ENCODE peak calls at places on chromosomes 7 and 10, in six cellular contexts. X is CD4-positive, alpha-beta memory T cell; G is CD8-positive, alpha-beta T cell; H is tibial nerve; W is left ventricle myocardium inferior; T is neural progenitor cell. C is an unnamed sample.

GRCh38 chr10:57579926-57580325 is 687.8 kb downstream of the IPMK start:
- DNase-seq in G (no peak), W (no peak), H (no peak), T (peak; percentile 75), X (no peak), C (no peak)

GRCh38 chr10:103676058-103676785 is 179.2 kb downstream of the SH3PXD2A start:
- DNase-seq in T (no peak), W (no peak), X (no peak), H (peak; percentile 94), G (no peak), C (no peak)

GRCh38 chr7:38545977-38546376 is 85.2 kb downstream of the AMPH start:
- DNase-seq in W (no peak), G (no peak), T (no peak), H (no peak), X (no peak), C (no peak)

GRCh38 chr7:32316831-32317230 is 173.3 kb downstream of the LSM5 start:
- DNase-seq in G (no peak), T (no peak), H (no peak), X (no peak), W (no peak), C (no peak)

GRCh38 chr7:120170384-120170783 is 102.6 kb upstream of the KCND2 start:
- DNase-seq in H (no peak), X (no peak), G (no peak), W (no peak), T (no peak), C (no peak)

GRCh38 chr7:2913760-2914387 is 69.8 kb upstream of the GNA12 start:
- DNase-seq in G (no peak), W (no peak), X (no peak), T (no peak), H (no peak), C (no peak)

GRCh38 chr7:50196719-50197118 is 103.7 kb upstream of the ZPBP start:
- DNase-seq in G (no peak), H (no peak), T (no peak), W (no peak), X (no peak), C (no peak)

GRCh38 chr10:5376450-5376849 is 11.7 kb downstream of the UCN3 start:
- DNase-seq in H (no peak), W (no peak), T (peak; percentile 16), X (no peak), G (no peak), C (no peak)

GRCh38 chr7:22801907-22802306 is 20.7 kb downstream of the TOMM7 start:
- DNase-seq in H (no peak), X (no peak), G (no peak), T (no peak), W (no peak), C (no peak)

GRCh38 chr7:64997927-64998391 is 7.1 kb upstream of the ZNF117 start:
- DNase-seq in W (no peak), X (no peak), G (no peak), H (no peak), T (no peak), C (no peak)
- H3K9me3 ChIP-seq in W (peaks cover 56% of the 10 kb centered on the region), X (no peaks in the 10 kb centered on the region), G (peaks cover 44% of the 10 kb centered on the region), H (no peaks in the 10 kb centered on the region), T (peaks cover 22% of the 10 kb centered on the region), C (peaks cover 6% of the 10 kb centered on the region)

GRCh38 chr10:131077724-131078123 is 233.8 kb downstream of the TCERG1L start:
- DNase-seq in T (no peak), W (no peak), H (no peak), G (no peak), X (no peak), C (no peak)
- H3K9me3 ChIP-seq in T (no peaks in the 10 kb centered on the region), W (no peaks in the 10 kb centered on the region), H (no peaks in the 10 kb centered on the region), G (no peaks in the 10 kb centered on the region), X (no peaks in the 10 kb centered on the region), C (no peaks in the 10 kb centered on the region)

DNA sequence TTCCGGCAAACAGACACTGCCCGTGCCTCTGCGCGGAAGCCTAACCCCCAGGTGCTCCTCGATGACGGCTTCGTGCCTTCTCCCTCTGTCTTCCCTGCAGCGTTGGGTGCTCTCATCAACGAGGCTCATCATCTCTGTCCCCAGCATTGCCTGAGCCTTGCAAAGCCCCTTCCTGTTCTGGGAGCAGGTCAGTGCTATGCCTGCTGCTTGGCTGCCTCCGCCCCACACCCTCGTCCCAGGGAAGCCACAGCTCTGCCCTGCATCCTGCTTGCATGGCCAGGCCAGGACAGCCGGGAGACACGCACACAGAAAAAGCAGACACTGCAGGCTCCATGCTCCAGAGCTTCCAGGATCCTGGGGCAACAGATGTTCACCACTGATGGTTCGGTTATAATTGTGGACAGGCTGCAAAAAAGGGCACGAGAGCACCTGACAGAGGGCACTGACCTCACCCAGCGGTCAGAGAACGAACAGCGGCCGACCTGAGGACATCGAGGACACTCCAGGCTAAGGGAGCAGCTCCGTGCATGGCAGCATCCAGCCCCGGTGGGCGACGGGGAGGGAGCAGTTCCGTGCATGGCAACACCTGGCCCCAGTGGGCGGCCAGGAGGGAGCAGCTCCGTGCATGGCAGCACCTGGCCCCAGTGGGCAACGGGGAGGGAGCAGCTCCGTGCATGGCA is 265.5 kb downstream of the PTPRN2 start:
- DNase-seq in T (no peak), G (no peak), W (no peak), X (no peak), H (no peak), C (no peak)
- H3K9me3 ChIP-seq in T (no peaks in the 10 kb centered on the region), G (no peaks in the 10 kb centered on the region), W (no peaks in the 10 kb centered on the region), X (no peaks in the 10 kb centered on the region), H (no peaks in the 10 kb centered on the region), C (no peaks in the 10 kb centered on the region)

GRCh38 chr7:157691521-157692155 is 354.8 kb downstream of the DNAJB6 start:
- DNase-seq in T (peak; percentile 52), W (no peak), G (no peak), H (no peak), X (no peak), C (no peak)

GRCh38 chr7:157690058-157690832 is 353.4 kb downstream of the DNAJB6 start:
- DNase-seq in T (peak; percentile 87), G (no peak), W (no peak), H (no peak), X (no peak), C (no peak)

GRCh38 chr7:157692156-157693011 is 355.6 kb downstream of the DNAJB6 start:
- DNase-seq in X (no peak), G (no peak), H (no peak), W (no peak), T (peak; percentile 70), C (no peak)

GRCh38 chr7:157689269-157690057 is 352.7 kb downstream of the DNAJB6 start:
- DNase-seq in T (peak; percentile 64), W (no peak), X (no peak), G (no peak), H (no peak), C (no peak)

DNA sequence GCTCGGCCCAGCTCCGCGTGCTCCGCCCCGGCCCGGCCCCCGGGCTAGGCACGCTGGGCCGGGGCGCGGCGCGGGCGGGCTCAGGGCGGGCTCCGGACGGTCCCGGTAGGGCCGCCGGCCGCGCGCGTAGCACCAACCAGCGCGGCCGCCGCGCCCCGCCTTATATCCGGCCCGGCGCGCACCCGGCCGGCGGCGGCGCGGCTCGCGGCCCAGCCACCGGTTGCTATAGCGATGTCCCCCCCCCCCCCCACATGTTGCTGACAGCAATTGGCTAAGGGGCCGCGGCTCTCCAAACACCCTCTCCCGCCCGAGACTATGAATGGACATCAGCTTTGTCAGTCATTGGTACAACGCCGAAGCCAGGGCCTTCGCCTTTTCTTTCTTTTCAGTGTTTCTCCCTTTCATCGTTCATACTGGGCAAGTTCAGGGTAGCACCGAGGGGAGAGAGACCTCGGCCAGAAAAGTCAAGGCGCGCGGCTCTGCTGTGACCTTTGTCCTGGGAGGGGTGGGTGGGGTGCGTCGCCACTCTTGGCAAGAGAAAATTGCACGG is 354.1 kb downstream of the DNAJB6 start:
- DNase-seq in X (no peak), W (peak; percentile 67), H (peak; percentile 58), T (peak; percentile 94), G (no peak), C (no peak)
- H3K9me3 ChIP-seq in X (no peaks in the 10 kb centered on the region), W (no peaks in the 10 kb centered on the region), H (no peaks in the 10 kb centered on the region), T (no peaks in the 10 kb centered on the region), G (no peaks in the 10 kb centered on the region), C (no peaks in the 10 kb centered on the region)

DNA sequence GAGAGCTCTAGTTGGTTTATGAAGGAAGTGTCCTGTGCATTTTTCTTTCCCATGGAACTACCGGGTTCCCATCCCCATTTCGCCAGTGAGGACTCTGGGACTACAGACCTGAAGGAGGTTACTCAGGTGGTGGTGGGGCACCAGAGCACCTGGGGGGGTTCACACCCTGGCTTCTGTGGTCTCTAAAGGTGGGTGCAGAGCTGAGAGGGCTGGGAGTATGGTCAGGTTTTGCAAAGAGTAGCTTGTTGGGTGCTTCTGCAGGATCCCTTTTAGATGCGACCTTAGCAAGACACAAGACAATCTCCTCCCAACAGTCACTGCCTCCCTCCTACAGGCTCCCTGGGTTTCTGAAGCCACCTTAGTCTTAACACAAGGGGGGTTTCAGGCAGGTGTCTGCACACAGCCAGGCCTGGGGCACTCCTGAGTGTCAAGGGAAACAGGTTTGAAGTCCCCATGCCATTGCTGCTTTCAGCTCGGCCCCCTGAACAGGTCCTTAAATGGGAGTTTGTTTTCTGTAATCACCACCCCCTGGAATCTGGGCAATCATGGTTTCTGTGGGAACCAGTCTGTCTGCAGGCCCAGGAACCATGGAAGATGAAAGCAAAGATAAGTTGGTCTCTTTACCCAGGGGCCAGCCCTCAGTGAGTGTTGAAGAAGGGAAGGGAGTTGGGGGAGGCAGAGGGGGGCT is 9.9 kb upstream of the CXCL12 start:
- DNase-seq in X (no peak), G (no peak), T (no peak), W (no peak), H (no peak), C (no peak)
- H3K9me3 ChIP-seq in X (no peaks in the 10 kb centered on the region), G (no peaks in the 10 kb centered on the region), T (no peaks in the 10 kb centered on the region), W (no peaks in the 10 kb centered on the region), H (no peaks in the 10 kb centered on the region), C (no peaks in the 10 kb centered on the region)

C was measured in T-helper 17 cell.